ENCODE peak calls at places on chromosomes 5 and 9, in nine cellular contexts. Z is sigmoid colon; Q is RWPE2; N is CD8-positive, alpha-beta T cell; O is heart left ventricle; H is endodermal cell; V is lung; C is ascending aorta; R is OCI-LY7. D is an unnamed sample. For H3K36me3, the result is how much of the 10 kb centered on the place peaks cover.

GRCh38 chr5:87765009-87765408 is 352.3 kb upstream of the CCNH start:
- DNase-seq in C (no peak), H (peak), Z (no peak), R (no peak), Q (no peak), V (no peak), O (no peak), N (no peak), D (no peak)

GRCh38 chr5:146574713-146575112 is 58.7 kb upstream of the GPR151 start:
- DNase-seq in N (no peak), O (no peak), Q (no peak), V (no peak), H (no peak), C (no peak), R (no peak), Z (no peak), D (no peak)

GRCh38 chr5:71883745-71884103 is 164.6 kb downstream of the CARTPT start:
- DNase-seq in C (no peak), H (no peak), V (no peak), R (no peak), Z (no peak), Q (no peak), O (peak), N (no peak), D (no peak)

GRCh38 chr5:76590027-76590426 is 33.2 kb downstream of the F2RL2 start:
- DNase-seq in C (no peak), Q (no peak), V (no peak), R (no peak), H (no peak), Z (no peak), N (no peak), O (no peak), D (peak)

GRCh38 chr5:174177976-174178600 is 132.6 kb downstream of the NSG2 start:
- DNase-seq in O (no peak), N (no peak), Q (no peak), H (peak), Z (no peak), R (no peak), C (no peak), V (no peak), D (no peak)

GRCh38 chr9:97478301-97478981 is 23.0 kb upstream of the TMOD1 start:
- DNase-seq in Q (no peak), O (no peak), V (no peak), H (no peak), C (no peak), R (no peak), Z (no peak), N (no peak), D (no peak)

GRCh38 chr9:136245194-136246150 is at the start of gene QSOX2:
- DNase-seq in Z (peak), H (peak), O (peak), C (peak), V (peak), N (peak), Q (no peak), R (peak), D (peak)

GRCh38 chr5:177005619-177006264 is 837 bp downstream of the UIMC1 start:
- DNase-seq in H (peak), Q (peak), N (peak), O (peak), V (peak), C (no peak), R (peak), Z (peak), D (peak)

GRCh38 chr5:101942321-101942882 is 353.7 kb downstream of the SLCO4C1 start:
- DNase-seq in N (no peak), R (peak), H (peak), V (peak), O (no peak), Z (no peak), C (no peak), Q (no peak), D (peak)

GRCh38 chr5:109676920-109677319 is 12.8 kb upstream of the MAN2A1 start:
- DNase-seq in C (no peak), N (no peak), V (no peak), Z (no peak), R (no peak), Q (no peak), O (peak), H (no peak), D (no peak)

GRCh38 chr9:131677445-131678180 is 62.3 kb downstream of the RAPGEF1 start:
- DNase-seq in N (no peak), V (no peak), Z (no peak), C (no peak), Q (no peak), O (no peak), R (peak), H (no peak), D (peak)

GRCh38 chr9:129483467-129484324 is 137.2 kb downstream of the C9orf50 start:
- DNase-seq in O (peak), N (no peak), Z (peak), Q (no peak), H (peak), V (peak), C (peak), R (no peak), D (no peak)

GRCh38 chr9:26326473-26327044 is 566.0 kb downstream of the CAAP1 start:
- DNase-seq in V (no peak), Q (no peak), R (peak), O (no peak), N (no peak), H (peak), Z (no peak), C (no peak), D (no peak)

GRCh38 chr9:127700594-127701255 is 6.1 kb upstream of the CFAP157 start:
- DNase-seq in H (no peak), Z (no peak), R (no peak), N (no peak), Q (no peak), V (no peak), C (no peak), O (no peak), D (no peak)

GRCh38 chr9:76395381-76395780 is 1.2 kb upstream of the RFK start:
- DNase-seq in O (no peak), N (no peak), C (no peak), R (no peak), V (no peak), Z (no peak), H (no peak), Q (no peak), D (no peak)

GRCh38 chr5:135308245-135308644 is 90.8 kb downstream of the MACROH2A1 start:
- DNase-seq in R (no peak), H (peak), C (no peak), Z (no peak), Q (peak), O (no peak), N (no peak), V (peak), D (no peak)

GRCh38 chr5:167574381-167574780 is 717.1 kb upstream of the WWC1 start:
- DNase-seq in O (no peak), C (no peak), R (no peak), V (no peak), Q (no peak), Z (no peak), N (no peak), H (no peak), D (no peak)

GRCh38 chr5:154818459-154819116 is 31.8 kb downstream of the FAXDC2 start:
- DNase-seq in C (no peak), R (no peak), Q (no peak), N (no peak), H (no peak), V (no peak), O (no peak), Z (no peak), D (no peak)

GRCh38 chr5:179278119-179278518 is 67.1 kb downstream of the ADAMTS2 start:
- DNase-seq in C (no peak), Q (no peak), R (no peak), Z (no peak), N (no peak), H (no peak), V (no peak), O (no peak), D (no peak)

GRCh38 chr5:179276838-179277395 is 68.3 kb downstream of the ADAMTS2 start:
- DNase-seq in N (no peak), V (no peak), H (no peak), C (no peak), Z (no peak), Q (no peak), O (no peak), R (no peak), D (no peak)

GRCh38 chr5:179275381-179275878 is 69.8 kb downstream of the ADAMTS2 start:
- DNase-seq in O (no peak), V (no peak), C (no peak), H (no peak), Q (peak), R (no peak), Z (no peak), N (no peak), D (no peak)

GRCh38 chr5:179274321-179275315 is 70.6 kb downstream of the ADAMTS2 start:
- DNase-seq in N (no peak), C (no peak), O (no peak), Q (peak), Z (peak), V (no peak), H (no peak), R (no peak), D (no peak)

DNA sequence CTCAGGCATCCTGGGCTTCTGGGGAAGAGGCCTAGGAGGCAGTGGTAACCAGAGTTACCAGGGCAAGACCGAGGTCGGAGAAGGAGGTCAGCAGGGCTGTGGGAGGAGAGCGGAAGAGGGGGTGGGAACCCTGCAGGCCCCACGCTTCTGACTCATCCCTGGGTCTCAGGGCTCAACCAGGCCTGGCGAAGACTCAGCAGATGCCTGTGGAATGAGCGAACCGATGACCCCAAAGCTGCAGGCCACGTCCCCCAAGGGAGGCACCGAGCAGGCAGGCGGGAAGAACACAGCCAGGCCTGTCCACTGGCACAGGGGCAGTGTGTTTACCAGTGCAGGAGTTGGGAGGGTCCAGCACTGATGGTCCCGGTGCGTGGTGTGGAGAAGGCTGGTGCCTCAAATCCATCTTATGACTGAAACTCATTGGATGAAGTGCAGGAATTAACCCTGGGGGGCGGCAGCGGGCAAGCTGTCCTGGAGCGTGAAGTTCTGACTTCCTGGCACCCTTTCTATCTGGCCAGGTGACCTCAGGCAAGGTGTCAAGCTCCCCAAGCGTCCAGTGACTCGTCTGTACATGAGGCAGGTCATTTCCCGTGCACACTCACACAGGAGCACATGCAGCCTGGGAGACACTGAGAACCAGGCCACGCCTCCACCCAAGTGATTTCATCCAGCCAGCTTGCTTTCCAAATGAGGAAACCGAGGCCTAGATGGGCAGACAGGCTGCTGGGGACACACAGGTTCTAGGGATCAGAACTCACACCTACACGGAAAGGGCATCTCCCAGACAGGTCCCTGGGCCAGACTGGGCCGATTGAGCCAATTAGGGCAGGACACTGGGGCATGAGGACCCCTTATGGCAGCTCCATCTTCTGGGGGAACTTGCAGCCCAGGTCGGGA is 69.1 kb downstream of the ADAMTS2 start:
- DNase-seq in R (no peak), C (no peak), H (no peak), Z (peak), Q (no peak), V (peak), O (peak), N (no peak), D (no peak)
- H3K36me3 ChIP-seq in R (under half), C (under half), H (under half), Z (under half), Q (under half), V (under half), O (under half), N (under half), D (under half)

GRCh38 chr5:93349613-93350012 is 231.4 kb downstream of the NR2F1-AS1 start:
- DNase-seq in N (no peak), O (no peak), H (no peak), Z (no peak), Q (no peak), R (no peak), C (no peak), V (no peak), D (no peak)
- TF ChIP-seq CTCF in N (no peak), O (no peak), H (no peak), Z (no peak), Q (no peak), R (no peak), C (no peak), V (no peak), D (no peak)

DNA sequence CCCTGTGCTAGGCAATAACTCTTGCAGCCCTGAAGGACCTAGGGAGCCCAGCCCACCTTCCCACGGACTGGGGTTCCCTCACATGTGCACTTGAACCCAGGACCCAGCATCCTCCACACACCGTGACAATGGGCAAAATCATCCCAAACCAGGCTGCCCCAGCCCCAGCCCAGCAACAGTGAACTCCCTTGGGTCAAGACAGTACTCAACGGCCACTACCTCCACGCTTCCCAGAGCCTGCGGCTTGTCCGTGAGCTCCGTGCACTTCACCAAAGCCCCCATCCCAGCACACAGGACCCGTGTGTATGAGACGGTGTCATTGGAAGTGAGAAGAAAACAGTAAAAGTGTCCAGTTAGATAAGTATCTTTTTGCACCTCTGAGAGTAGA is 55.8 kb downstream of the IPPK start:
- DNase-seq in Q (no peak), V (no peak), C (no peak), H (no peak), N (no peak), O (no peak), Z (peak), R (no peak), D (no peak)
- H3K36me3 ChIP-seq in Q (under half), V (under half), C (under half), H (under half), N (under half), O (half or more), Z (under half), R (half or more), D (under half)

GRCh38 chr9:132694144-132694543 is 23.9 kb downstream of the GTF3C4 start:
- DNase-seq in V (no peak), R (peak), O (no peak), C (no peak), H (peak), Q (no peak), N (no peak), Z (no peak), D (no peak)
- TF ChIP-seq CTCF in V (no peak), R (peak), O (peak), C (no peak), H (peak), Q (no peak), N (no peak), Z (no peak), D (no peak)

GRCh38 chr9:124197177-124198095 is 60.3 kb upstream of the NEK6 start:
- DNase-seq in H (peak), R (peak), Q (no peak), C (no peak), Z (peak), V (peak), N (no peak), O (peak), D (peak)
- H3K36me3 ChIP-seq in H (under half), R (under half), Q (under half), C (under half), Z (under half), V (under half), N (under half), O (under half), D (under half)

GRCh38 chr5:15383469-15383868 is 116.5 kb upstream of the FBXL7 start:
- DNase-seq in N (no peak), O (no peak), R (no peak), H (peak), V (no peak), Z (no peak), C (no peak), Q (no peak), D (no peak)
- TF ChIP-seq CTCF in N (no peak), O (peak), R (peak), H (peak), V (no peak), Z (no peak), C (peak), Q (peak), D (peak)

GRCh38 chr5:113531760-113532159 is 18.3 kb downstream of the YTHDC2 start:
- DNase-seq in H (no peak), Q (no peak), C (no peak), Z (no peak), O (no peak), R (no peak), V (no peak), N (no peak), D (no peak)
- H3K36me3 ChIP-seq in H (half or more), Q (half or more), C (under half), Z (under half), O (half or more), R (half or more), V (under half), N (under half), D (under half)

GRCh38 chr5:38533286-38534121 is 22.9 kb downstream of the LIFR start:
- DNase-seq in Z (no peak), O (no peak), Q (no peak), C (no peak), H (no peak), V (no peak), N (no peak), R (no peak), D (no peak)

GRCh38 chr5:38532165-38532669 is 24.2 kb downstream of the LIFR start:
- DNase-seq in V (no peak), C (no peak), R (no peak), Z (no peak), N (no peak), H (peak), O (no peak), Q (no peak), D (no peak)

GRCh38 chr5:38535281-38535750 is 21.1 kb downstream of the LIFR start:
- DNase-seq in Z (no peak), O (no peak), H (no peak), R (no peak), C (no peak), N (no peak), Q (no peak), V (no peak), D (no peak)

GRCh38 chr5:38535845-38536244 is 20.6 kb downstream of the LIFR start:
- DNase-seq in N (no peak), V (no peak), Z (no peak), O (no peak), C (no peak), Q (no peak), R (no peak), H (no peak), D (no peak)

GRCh38 chr5:38534122-38534408 is 22.4 kb downstream of the LIFR start:
- DNase-seq in Q (no peak), V (no peak), O (no peak), H (no peak), Z (no peak), R (no peak), N (no peak), C (no peak), D (no peak)
- TF ChIP-seq CTCF in Q (no peak), V (no peak), O (no peak), H (no peak), Z (no peak), R (no peak), N (no peak), C (no peak), D (no peak)

DNA sequence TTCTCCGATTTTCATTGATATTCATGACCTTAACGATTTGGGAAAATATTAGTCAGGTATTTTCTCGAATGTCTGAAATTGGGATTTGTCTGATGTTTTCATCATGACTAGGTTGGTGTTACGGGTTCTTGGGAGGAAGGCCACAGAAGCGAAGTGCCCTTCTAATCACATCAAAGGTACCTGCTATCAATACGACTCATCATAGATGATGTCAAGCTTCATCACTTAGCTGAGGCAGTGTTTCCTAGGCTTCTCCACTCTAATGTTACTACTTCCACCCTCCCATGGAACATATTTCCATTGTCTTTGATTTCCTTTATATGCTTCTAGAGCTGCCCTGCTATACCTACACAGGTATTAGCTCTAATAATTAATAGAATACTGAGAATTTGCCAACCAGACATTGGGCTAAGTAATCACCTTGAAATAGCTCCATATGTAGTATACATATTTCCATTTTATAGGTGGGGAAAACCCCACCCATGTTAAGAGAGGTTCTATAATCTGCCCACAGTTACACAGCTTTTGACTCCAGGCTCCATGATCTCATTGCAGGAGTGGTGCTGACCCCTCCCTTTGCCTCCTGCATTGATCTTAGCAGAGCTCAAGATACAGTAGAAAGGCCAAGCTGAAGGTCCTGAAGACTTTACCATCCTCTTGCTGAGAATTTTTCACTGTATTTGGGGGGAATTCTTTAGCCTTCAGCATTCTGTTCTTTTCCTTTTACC is 238.6 kb upstream of the ADAMTSL1 start:
- DNase-seq in N (no peak), Q (no peak), V (no peak), C (no peak), Z (no peak), H (no peak), R (no peak), O (no peak), D (no peak)
- H3K36me3 ChIP-seq in N (under half), Q (under half), V (under half), C (under half), Z (under half), H (under half), R (under half), O (under half), D (under half)

GRCh38 chr5:94314507-94315170 is 303.8 kb downstream of the KIAA0825 start:
- DNase-seq in Z (no peak), O (no peak), R (no peak), V (no peak), C (no peak), Q (no peak), N (no peak), H (no peak), D (no peak)
- TF ChIP-seq CTCF in Z (no peak), O (no peak), R (no peak), V (no peak), C (no peak), Q (no peak), N (no peak), H (no peak), D (no peak)